ENCODE peak calls at places on chromosomes 5 and 9, in four cellular contexts. Q is ovary, Y is sigmoid colon, B is upper lobe of left lung. C is an unnamed sample.

GRCh38 chr9:129750010-129750409 is 2.8 kb downstream of the PTGES start:
- DNase-seq in Q (no peak), Y (no peak), B (no peak), C (no peak)

GRCh38 chr5:52708463-52708862 is 79.3 kb upstream of the ITGA1 start:
- DNase-seq in Q (no peak), Y (no peak), B (no peak), C (no peak)

GRCh38 chr5:56190500-56190899 is 42.6 kb downstream of the ANKRD55 start:
- DNase-seq in Q (no peak), Y (peak), B (peak), C (no peak)

GRCh38 chr5:17276445-17276844 is 59.0 kb downstream of the BASP1 start:
- DNase-seq in Q (no peak), Y (no peak), B (no peak), C (no peak)

GRCh38 chr5:9498541-9499497 is 47.1 kb downstream of the SEMA5A start:
- DNase-seq in Q (no peak), Y (no peak), B (no peak), C (no peak)

GRCh38 chr9:132878695-132879064 is at the start of gene SPACA9:
- DNase-seq in Q (peak), Y (peak), B (peak), C (peak)

GRCh38 chr5:115624994-115625393 is 842 bp downstream of the TMED7 start:
- DNase-seq in Q (no peak), Y (no peak), B (no peak), C (no peak)

GRCh38 chr5:160118349-160119141 is 705 bp downstream of the PWWP2A start:
- DNase-seq in Q (peak), Y (peak), B (peak), C (no peak)

GRCh38 chr5:154860123-154860522 is 1.7 kb downstream of the CNOT8 start:
- DNase-seq in Q (peak), Y (peak), B (peak), C (no peak)

GRCh38 chr9:124894741-124895170 is 32.8 kb downstream of the ARPC5L start:
- DNase-seq in Q (no peak), Y (no peak), B (no peak), C (peak)

GRCh38 chr9:92970467-92970923 is 23.2 kb downstream of the FGD3 start:
- DNase-seq in Q (no peak), Y (no peak), B (peak), C (no peak)

GRCh38 chr5:180839227-180839626 is 21.8 kb downstream of the ZFP62 start:
- DNase-seq in Q (no peak), Y (no peak), B (no peak), C (no peak)

GRCh38 chr9:133888779-133889491 is 103.2 kb downstream of the VAV2 start:
- DNase-seq in Q (no peak), Y (no peak), B (no peak), C (no peak)

GRCh38 chr5:172106511-172107356 is 81.3 kb downstream of the STK10 start:
- DNase-seq in Q (peak), Y (peak), B (peak), C (peak)

GRCh38 chr9:79660615-79661014 is 88.8 kb downstream of the TLE4 start:
- DNase-seq in Q (no peak), Y (no peak), B (no peak), C (no peak)

GRCh38 chr5:140595538-140595937 is 30.9 kb downstream of the SLC35A4 start:
- DNase-seq in Q (no peak), Y (peak), B (peak), C (peak)

GRCh38 chr9:86405926-86406325 is 51.7 kb upstream of the TUT7 start:
- DNase-seq in Q (no peak), Y (no peak), B (no peak), C (no peak)

GRCh38 chr9:131180454-131180853 is 55.1 kb downstream of the NUP214 start:
- DNase-seq in Q (peak), Y (no peak), B (no peak), C (no peak)

GRCh38 chr5:80707645-80708044 is 52.9 kb upstream of the DHFR start:
- DNase-seq in Q (no peak), Y (no peak), B (no peak), C (no peak)

GRCh38 chr5:34690301-34690700 is 34.2 kb downstream of the RAI14 start:
- DNase-seq in Q (no peak), Y (no peak), B (no peak), C (no peak)

GRCh38 chr5:1230551-1230950 is 5.4 kb downstream of the SLC6A18 start:
- DNase-seq in Q (no peak), Y (no peak), B (no peak), C (no peak)

GRCh38 chr5:137034764-137035479 is 464.2 kb downstream of the SPOCK1 start:
- DNase-seq in Q (no peak), Y (no peak), B (no peak), C (no peak)

GRCh38 chr5:153824909-153825308 is 213.8 kb downstream of the FAM114A2 start:
- DNase-seq in Q (no peak), Y (no peak), B (no peak), C (no peak)

GRCh38 chr5:159990506-159990905 is 18.4 kb upstream of the TTC1 start:
- DNase-seq in Q (no peak), Y (no peak), B (no peak), C (no peak)

GRCh38 chr9:101791938-101792337 is 53.5 kb upstream of the GRIN3A start:
- DNase-seq in Q (no peak), Y (no peak), B (no peak), C (no peak)

GRCh38 chr5:39505751-39506150 is 81.0 kb upstream of the DAB2 start:
- DNase-seq in Q (no peak), Y (no peak), B (no peak), C (no peak)

GRCh38 chr5:42756630-42757601 is at the start of gene CCDC152:
- DNase-seq in Q (peak), Y (no peak), B (no peak), C (no peak)

GRCh38 chr9:69857131-69857530 is 36.5 kb downstream of the CFAP95 start:
- DNase-seq in Q (no peak), Y (no peak), B (no peak), C (no peak)

GRCh38 chr5:154189819-154190651 is 498 bp upstream of the GALNT10 start:
- DNase-seq in Q (peak), Y (peak), B (peak), C (peak)

GRCh38 chr5:78504726-78505431 is 143.7 kb downstream of the LHFPL2 start:
- DNase-seq in Q (peak), Y (peak), B (peak), C (peak)

GRCh38 chr9:136644343-136644592 is 18.4 kb upstream of the EGFL7 start:
- DNase-seq in Q (no peak), Y (peak), B (peak), C (no peak)

GRCh38 chr5:10460252-10460906 is 18.7 kb downstream of the ROPN1L start:
- DNase-seq in Q (no peak), Y (peak), B (peak), C (no peak)

GRCh38 chr5:114935490-114935889 is 234.2 kb downstream of the TRIM36 start:
- DNase-seq in Q (no peak), Y (no peak), B (no peak), C (no peak)

GRCh38 chr5:140869555-140869886 is 764 bp downstream of the PCDHA11 start:
- DNase-seq in Q (no peak), Y (no peak), B (no peak), C (no peak)

GRCh38 chr9:106964822-106965525 is 102.0 kb downstream of the ZNF462 start:
- DNase-seq in Q (no peak), Y (no peak), B (no peak), C (no peak)

GRCh38 chr5:119340597-119341218 is 15.1 kb upstream of the TNFAIP8 start:
- DNase-seq in Q (no peak), Y (no peak), B (no peak), C (no peak)

GRCh38 chr5:99258819-99259218 is 330.0 kb upstream of the CHD1 start:
- DNase-seq in Q (no peak), Y (no peak), B (no peak), C (no peak)

GRCh38 chr5:173736923-173737412 is 120.5 kb upstream of the BOD1 start:
- DNase-seq in Q (no peak), Y (no peak), B (no peak), C (no peak)
- TF ChIP-seq EP300 in Q (no peak), Y (no peak), B (no peak), C (no peak)

DNA sequence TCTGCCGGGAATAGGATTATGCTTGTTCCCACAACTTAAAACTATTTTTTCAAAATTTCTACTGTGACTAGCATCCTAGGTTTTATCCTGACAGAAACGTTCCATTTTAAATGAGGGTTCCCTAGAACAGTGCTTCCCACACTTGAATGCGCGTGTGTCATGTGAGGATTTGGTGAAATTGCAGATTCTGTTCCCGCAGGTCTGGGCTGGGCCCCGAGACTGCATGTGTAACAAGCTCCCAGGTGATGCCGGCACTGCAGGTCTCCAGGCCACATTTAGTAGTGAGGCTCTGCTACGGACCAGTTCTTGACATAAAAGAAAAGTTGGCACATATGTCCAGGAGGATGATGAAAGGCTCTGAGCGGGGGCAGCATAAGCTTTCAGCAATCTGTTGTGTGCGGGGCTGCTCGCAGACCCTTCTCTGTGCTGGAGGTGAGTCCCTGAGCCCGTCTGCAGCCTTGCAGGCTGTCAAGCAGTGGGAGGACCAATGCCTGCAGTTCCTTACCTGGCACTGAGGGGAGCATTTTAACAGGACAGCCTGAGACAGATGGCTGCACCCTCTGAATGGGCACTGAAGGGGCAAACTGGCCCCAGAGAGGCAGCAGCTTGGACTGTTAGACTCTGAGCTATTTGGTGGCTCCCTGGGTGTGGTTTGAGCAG is 24.5 kb downstream of the IQGAP2 start:
- DNase-seq in Q (no peak), Y (no peak), B (no peak), C (no peak)
- TF ChIP-seq POLR2A in Q (no peak), Y (no peak), B (no peak), C (no peak)

GRCh38 chr5:88251048-88251711 is 17.5 kb downstream of the TMEM161B start:
- DNase-seq in Q (no peak), Y (no peak), B (peak), C (no peak)
- H3K27ac ChIP-seq in Q (no peak), Y (no peak), B (no peak), C (no peak)

DNA sequence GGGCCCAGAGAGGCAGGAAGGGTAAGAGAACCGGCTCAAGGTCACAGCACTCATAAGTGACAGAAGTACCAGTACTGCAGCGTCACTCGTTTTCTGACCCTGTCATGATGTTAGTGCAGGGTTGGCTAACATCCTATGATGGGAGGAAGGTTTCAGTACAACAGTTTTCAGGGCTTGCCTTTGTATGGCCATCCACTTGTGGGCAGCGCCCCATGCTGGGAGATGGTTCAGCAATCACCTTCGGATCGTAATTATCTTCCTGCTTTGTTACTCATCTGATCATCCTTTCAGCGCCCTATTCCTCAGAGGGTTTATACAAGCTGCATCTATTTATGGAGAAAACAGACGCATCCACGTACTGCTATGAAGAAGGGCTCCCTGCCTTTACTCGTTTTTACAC is 2.4 kb downstream of the MAP1B start:
- DNase-seq in Q (no peak), Y (no peak), B (no peak), C (no peak)
- TF ChIP-seq EP300 in Q (no peak), Y (no peak), B (no peak), C (peak)

GRCh38 chr5:108380531-108381021 is 1.3 kb downstream of the FBXL17 start:
- DNase-seq in Q (peak), Y (peak), B (peak), C (no peak)
- TF ChIP-seq POLR2A in Q (no peak), Y (no peak), B (no peak), C (no peak)